ENCODE peak calls at places on chromosomes 6 and 20, in eight cellular contexts. P, V, Q, W, I, D, T and E are unnamed samples.

GRCh38 chr6:43673444-43674063 is 14.0 kb downstream of the MRPS18A start:
- DNase-seq in P (no peak), V (no peak), Q (no peak), W (no peak), I (no peak), D (no peak), T (peak; percentile 54), E (no peak)

GRCh38 chr6:157064502-157064901 is 258.8 kb downstream of the TMEM242 start:
- DNase-seq in P (no peak), V (no peak), Q (no peak), W (no peak), I (no peak), D (no peak), T (no peak), E (no peak)

GRCh38 chr6:29509239-29509638 is 21.5 kb upstream of the MAS1L start:
- DNase-seq in P (peak; percentile 50), V (no peak), Q (no peak), W (no peak), I (no peak), D (no peak), T (no peak), E (no peak)

GRCh38 chr6:44833248-44833647 is 445.7 kb downstream of the CDC5L start:
- DNase-seq in P (no peak), V (no peak), Q (no peak), W (no peak), I (no peak), D (no peak), T (no peak), E (no peak)

GRCh38 chr6:43924222-43924702 is 154.3 kb downstream of the VEGFA start:
- DNase-seq in P (no peak), V (peak; percentile 69), Q (no peak), W (peak; percentile 56), I (no peak), D (peak; percentile 26), T (no peak), E (no peak)

GRCh38 chr20:48198951-48199431 is 413.7 kb upstream of the SULF2 start:
- DNase-seq in P (no peak), V (no peak), Q (peak; percentile 86), W (no peak), I (no peak), D (peak; percentile 30), T (no peak), E (no peak)

GRCh38 chr20:10667077-10667401 is 6.8 kb downstream of the JAG1 start:
- DNase-seq in P (peak; percentile 85), V (peak; percentile 85), Q (peak; percentile 79), W (peak; percentile 67), I (no peak), D (peak; percentile 62), T (peak; percentile 35), E (no peak)

GRCh38 chr6:97401533-97401932 is 118.5 kb upstream of the MMS22L start:
- DNase-seq in P (no peak), V (no peak), Q (peak; percentile 49), W (no peak), I (no peak), D (peak; percentile 84), T (no peak), E (no peak)

GRCh38 chr6:144335315-144335861 is 50.3 kb downstream of the UTRN start:
- DNase-seq in P (no peak), V (no peak), Q (no peak), W (no peak), I (no peak), D (no peak), T (no peak), E (no peak)

GRCh38 chr6:144149894-144150672 is at the start of gene STX11:
- DNase-seq in P (peak; percentile 84), V (peak; percentile 87), Q (peak; percentile 80), W (peak; percentile 89), I (peak; percentile 63), D (peak; percentile 22), T (peak; percentile 60), E (peak; percentile 60)

GRCh38 chr20:1005452-1006027 is 3.4 kb upstream of the RSPO4 start:
- DNase-seq in P (no peak), V (no peak), Q (peak; percentile 10), W (no peak), I (peak; percentile 35), D (peak; percentile 9), T (no peak), E (peak; percentile 64)

GRCh38 chr6:41940759-41941279 is 789 bp downstream of the CCND3 start:
- DNase-seq in P (no peak), V (peak; percentile 87), Q (peak; percentile 39), W (peak; percentile 70), I (no peak), D (no peak), T (peak; percentile 32), E (no peak)

GRCh38 chr6:98039876-98040605 is 757.0 kb upstream of the MMS22L start:
- DNase-seq in P (no peak), V (no peak), Q (peak; percentile 63), W (no peak), I (no peak), D (peak; percentile 12), T (no peak), E (no peak)

GRCh38 chr6:161100072-161100471 is 108.5 kb downstream of the MAP3K4 start:
- DNase-seq in P (no peak), V (no peak), Q (no peak), W (no peak), I (no peak), D (no peak), T (no peak), E (no peak)

GRCh38 chr6:147540075-147540474 is 31.6 kb downstream of the SAMD5 start:
- DNase-seq in P (no peak), V (no peak), Q (peak; percentile 63), W (no peak), I (no peak), D (no peak), T (no peak), E (no peak)

GRCh38 chr6:10310826-10311225 is 104.0 kb downstream of the TFAP2A start:
- DNase-seq in P (no peak), V (no peak), Q (no peak), W (no peak), I (no peak), D (no peak), T (no peak), E (no peak)
- H3K4me1 ChIP-seq in P (peaks cover 24% of the 10 kb centered on the region), V (no peaks in the 10 kb centered on the region), Q (no peaks in the 10 kb centered on the region), W (no peaks in the 10 kb centered on the region), I (peaks cover 12% of the 10 kb centered on the region), D (peaks cover 2% of the 10 kb centered on the region), T (no peaks in the 10 kb centered on the region), E (no peaks in the 10 kb centered on the region)

DNA sequence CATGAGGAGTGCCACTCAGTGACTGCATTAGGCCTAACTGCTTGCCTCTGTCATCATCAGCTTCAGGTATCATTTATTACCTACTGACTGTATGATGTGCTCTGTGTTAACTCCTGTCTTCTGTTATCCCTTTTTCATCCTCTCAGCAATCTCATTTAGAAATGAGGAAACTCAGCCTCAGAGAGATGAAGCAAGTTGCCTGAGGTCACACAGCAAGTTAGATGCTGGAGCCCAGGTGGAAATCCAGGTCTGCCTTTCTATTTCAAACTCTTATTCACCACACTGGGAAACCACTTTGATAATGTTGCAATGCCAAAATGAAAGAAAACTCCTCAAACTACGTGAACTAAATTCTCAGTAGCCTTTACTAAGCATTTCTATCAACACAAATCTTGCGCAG is 1.3 kb downstream of the FERMT1 start:
- DNase-seq in P (no peak), V (no peak), Q (no peak), W (no peak), I (no peak), D (no peak), T (no peak), E (no peak)
- H3K4me3 ChIP-seq in P (peak overlapping the region; percentile 61), V (no peak overlapping the region), Q (no peak overlapping the region), W (no peak overlapping the region), I (no peak overlapping the region), D (no peak overlapping the region), T (no peak overlapping the region), E (peak overlapping the region; percentile 48)

GRCh38 chr6:18179770-18180393 is 24.7 kb downstream of the KDM1B start:
- DNase-seq in P (no peak), V (no peak), Q (no peak), W (peak; percentile 57), I (no peak), D (no peak), T (no peak), E (no peak)

GRCh38 chr6:18182568-18182967 is 27.3 kb downstream of the KDM1B start:
- DNase-seq in P (no peak), V (no peak), Q (no peak), W (no peak), I (no peak), D (no peak), T (no peak), E (no peak)

GRCh38 chr6:18186033-18186432 is 30.8 kb downstream of the KDM1B start:
- DNase-seq in P (no peak), V (no peak), Q (no peak), W (peak; percentile 54), I (no peak), D (no peak), T (no peak), E (no peak)

GRCh38 chr6:18185624-18186023 is 30.4 kb downstream of the KDM1B start:
- DNase-seq in P (no peak), V (no peak), Q (no peak), W (no peak), I (no peak), D (no peak), T (no peak), E (no peak)

GRCh38 chr6:18183736-18184135 is 28.5 kb downstream of the KDM1B start:
- DNase-seq in P (no peak), V (no peak), Q (no peak), W (no peak), I (no peak), D (no peak), T (no peak), E (no peak)
- H3K4me1 ChIP-seq in P (peaks cover 2% of the 10 kb centered on the region), V (no peaks in the 10 kb centered on the region), Q (no peaks in the 10 kb centered on the region), W (peaks cover 15% of the 10 kb centered on the region), I (peaks cover 6% of the 10 kb centered on the region), D (no peaks in the 10 kb centered on the region), T (no peaks in the 10 kb centered on the region), E (no peaks in the 10 kb centered on the region)

GRCh38 chr6:138502546-138502945 is 3.3 kb upstream of the NHSL1 start:
- DNase-seq in P (no peak), V (no peak), Q (no peak), W (no peak), I (no peak), D (no peak), T (no peak), E (no peak)

GRCh38 chr6:138500867-138501446 is 1.7 kb upstream of the NHSL1 start:
- DNase-seq in P (no peak), V (no peak), Q (no peak), W (no peak), I (no peak), D (peak; percentile 66), T (no peak), E (no peak)

GRCh38 chr6:138498575-138499302 is 555 bp downstream of the NHSL1 start:
- DNase-seq in P (no peak), V (no peak), Q (no peak), W (no peak), I (no peak), D (peak; percentile 32), T (no peak), E (no peak)

GRCh38 chr6:138499303-138499991 is at the start of gene NHSL1:
- DNase-seq in P (no peak), V (no peak), Q (peak; percentile 38), W (no peak), I (peak; percentile 54), D (peak; percentile 63), T (no peak), E (peak; percentile 17)

GRCh38 chr6:138500045-138500665 is 861 bp upstream of the NHSL1 start:
- DNase-seq in P (no peak), V (no peak), Q (no peak), W (no peak), I (no peak), D (no peak), T (no peak), E (no peak)
- H3K4me3 ChIP-seq in P (no peak overlapping the region), V (peak overlapping the region; percentile 76), Q (no peak overlapping the region), W (no peak overlapping the region), I (peak overlapping the region; percentile 58), D (no peak overlapping the region), T (no peak overlapping the region), E (no peak overlapping the region)

GRCh38 chr6:169849396-169849795 is 98.0 kb downstream of the ERMARD start:
- DNase-seq in P (peak; percentile 71), V (no peak), Q (no peak), W (no peak), I (no peak), D (no peak), T (no peak), E (no peak)
- H3K4me1 ChIP-seq in P (peaks cover 15% of the 10 kb centered on the region), V (no peaks in the 10 kb centered on the region), Q (peaks cover 29% of the 10 kb centered on the region), W (peaks cover 20% of the 10 kb centered on the region), I (peaks cover 2% of the 10 kb centered on the region), D (peaks cover 10% of the 10 kb centered on the region), T (no peaks in the 10 kb centered on the region), E (no peaks in the 10 kb centered on the region)